ENCODE peak calls at places on chromosomes 11 and 22, in five cellular contexts. I is NT2/D1; B is AG10803; H is activated CD4-positive, alpha-beta T cell treated with anti-CD3 and anti-CD28 coated beads, Interleukin-2, amount 50 U/mL, for 24 hours; C is MM.1S. Y is an unnamed sample.
A peak's percentile ranks its signal among the peaks of the same experiment; 100 is the strongest.

GRCh38 chr22:45319319-45319675 is 9.6 kb downstream of the FAM118A start:
- DNase-seq in H (no peak), B (peak; percentile 42), C (no peak), I (no peak), Y (no peak)

GRCh38 chr22:49063040-49063329 is 764.7 kb downstream of the BRD1 start:
- DNase-seq in B (no peak), C (no peak), I (no peak), H (no peak), Y (peak; percentile 47)

GRCh38 chr11:8671651-8672062 is 10.8 kb downstream of the TRIM66 start:
- DNase-seq in I (no peak), H (no peak), B (no peak), C (no peak), Y (peak; percentile 66)

GRCh38 chr11:22725079-22725478 is 58.7 kb downstream of the GAS2 start:
- DNase-seq in H (no peak), I (no peak), B (no peak), C (no peak), Y (no peak)

GRCh38 chr11:71251761-71252433 is 480 bp downstream of the SHANK2 start:
- DNase-seq in C (no peak), I (no peak), H (no peak), B (no peak), Y (peak; percentile 67)

GRCh38 chr11:33735426-33736147 is 636 bp downstream of the CD59 start:
- DNase-seq in I (no peak), H (no peak), B (peak; percentile 28), C (peak; percentile 85), Y (peak; percentile 30)

GRCh38 chr22:36253523-36254490 is 874 bp downstream of the APOL1 start:
- DNase-seq in B (no peak), I (no peak), C (no peak), H (no peak), Y (peak; percentile 30)

GRCh38 chr22:42340695-42341383 is 70.4 kb upstream of the TCF20 start:
- DNase-seq in H (no peak), C (no peak), I (no peak), B (no peak), Y (peak; percentile 51)

GRCh38 chr22:45211848-45212247 is 28.8 kb downstream of the KIAA0930 start:
- DNase-seq in H (no peak), I (no peak), C (no peak), B (peak; percentile 72), Y (no peak)

GRCh38 chr11:77269484-77270123 is 31.9 kb downstream of the GDPD4 start:
- DNase-seq in H (no peak), C (no peak), B (no peak), I (no peak), Y (no peak)

GRCh38 chr11:118321386-118322082 is 17.0 kb downstream of the CD3E start:
- DNase-seq in B (no peak), I (no peak), C (no peak), H (no peak), Y (no peak)

Y was measured in NCI-H345.